ENCODE peak calls at places on chromosomes 5 and 9, in seven cellular contexts. One of them, this sample, is unnamed.

GRCh38 chr9:3087697-3088096 is 243.8 kb upstream of the PUM3 start:
- DNase-seq in RWPE1: no peak
- DNase-seq in progenitor cell of endocrine pancreas: no peak
- DNase-seq in tibial nerve: no peak
- DNase-seq in fibroblast of mammary gland: no peak
- DNase-seq in suprapubic skin: no peak
- DNase-seq in colonic mucosa: no peak
- DNase-seq in this sample: no peak

GRCh38 chr9:135849186-135849585 is 58.2 kb downstream of the CAMSAP1 start:
- DNase-seq in RWPE1: no peak
- DNase-seq in progenitor cell of endocrine pancreas: no peak
- DNase-seq in tibial nerve: no peak
- DNase-seq in fibroblast of mammary gland: no peak
- DNase-seq in suprapubic skin: no peak
- DNase-seq in colonic mucosa: no peak
- DNase-seq in this sample: no peak

GRCh38 chr5:180162304-180162661 is 46.7 kb downstream of the RASGEF1C start:
- DNase-seq in RWPE1: no peak
- DNase-seq in progenitor cell of endocrine pancreas: no peak
- DNase-seq in tibial nerve: no peak
- DNase-seq in fibroblast of mammary gland: no peak
- DNase-seq in suprapubic skin: no peak
- DNase-seq in colonic mucosa: no peak
- DNase-seq in this sample: no peak

GRCh38 chr9:22084336-22085035 is 75.4 kb upstream of the CDKN2B start:
- DNase-seq in RWPE1: peak; percentile 87
- DNase-seq in progenitor cell of endocrine pancreas: no peak
- DNase-seq in tibial nerve: no peak
- DNase-seq in fibroblast of mammary gland: peak; percentile 90
- DNase-seq in suprapubic skin: no peak
- DNase-seq in colonic mucosa: no peak
- DNase-seq in this sample: no peak

GRCh38 chr5:131305906-131306305 is 42.1 kb downstream of the CDC42SE2 start:
- DNase-seq in RWPE1: no peak
- DNase-seq in progenitor cell of endocrine pancreas: no peak
- DNase-seq in tibial nerve: no peak
- DNase-seq in fibroblast of mammary gland: peak; percentile 20
- DNase-seq in suprapubic skin: no peak
- DNase-seq in colonic mucosa: no peak
- DNase-seq in this sample: no peak

GRCh38 chr5:179222246-179223017 is 122.8 kb downstream of the ADAMTS2 start:
- DNase-seq in RWPE1: no peak
- DNase-seq in progenitor cell of endocrine pancreas: no peak
- DNase-seq in tibial nerve: no peak
- DNase-seq in fibroblast of mammary gland: no peak
- DNase-seq in suprapubic skin: peak; percentile 50
- DNase-seq in colonic mucosa: no peak
- DNase-seq in this sample: no peak

GRCh38 chr5:54704341-54704740 is 186.8 kb downstream of the SNX18 start:
- DNase-seq in RWPE1: no peak
- DNase-seq in progenitor cell of endocrine pancreas: no peak
- DNase-seq in tibial nerve: no peak
- DNase-seq in fibroblast of mammary gland: no peak
- DNase-seq in suprapubic skin: no peak
- DNase-seq in colonic mucosa: no peak
- DNase-seq in this sample: no peak

GRCh38 chr9:134917431-134918373 is at the start of gene FCN1:
- DNase-seq in RWPE1: no peak
- DNase-seq in progenitor cell of endocrine pancreas: no peak
- DNase-seq in tibial nerve: no peak
- DNase-seq in fibroblast of mammary gland: no peak
- DNase-seq in suprapubic skin: no peak
- DNase-seq in colonic mucosa: peak; percentile 6
- DNase-seq in this sample: peak; percentile 29

GRCh38 chr5:92470770-92471169 is 1087.7 kb upstream of the ARRDC3 start:
- DNase-seq in RWPE1: no peak
- DNase-seq in progenitor cell of endocrine pancreas: no peak
- DNase-seq in tibial nerve: no peak
- DNase-seq in fibroblast of mammary gland: no peak
- DNase-seq in suprapubic skin: no peak
- DNase-seq in colonic mucosa: no peak
- DNase-seq in this sample: no peak

GRCh38 chr9:128276574-128277270 is 646 bp downstream of the SWI5 start:
- DNase-seq in RWPE1: peak; percentile 78
- DNase-seq in progenitor cell of endocrine pancreas: no peak
- DNase-seq in tibial nerve: no peak
- DNase-seq in fibroblast of mammary gland: peak; percentile 49
- DNase-seq in suprapubic skin: no peak
- DNase-seq in colonic mucosa: peak; percentile 54
- DNase-seq in this sample: no peak

GRCh38 chr5:107601076-107601475 is 69.7 kb downstream of the EFNA5 start:
- DNase-seq in RWPE1: no peak
- DNase-seq in progenitor cell of endocrine pancreas: no peak
- DNase-seq in tibial nerve: no peak
- DNase-seq in fibroblast of mammary gland: no peak
- DNase-seq in suprapubic skin: no peak
- DNase-seq in colonic mucosa: no peak
- DNase-seq in this sample: no peak
- TF ChIP-seq CTCF in RWPE1: no peak
- TF ChIP-seq CTCF in progenitor cell of endocrine pancreas: no peak
- TF ChIP-seq CTCF in tibial nerve: no peak
- TF ChIP-seq CTCF in fibroblast of mammary gland: no peak
- TF ChIP-seq CTCF in suprapubic skin: no peak
- TF ChIP-seq CTCF in colonic mucosa: no peak
- TF ChIP-seq CTCF in this sample: no peak

GRCh38 chr9:106713206-106713605 is 149.8 kb upstream of the ZNF462 start:
- DNase-seq in RWPE1: no peak
- DNase-seq in progenitor cell of endocrine pancreas: no peak
- DNase-seq in tibial nerve: no peak
- DNase-seq in fibroblast of mammary gland: no peak
- DNase-seq in suprapubic skin: no peak
- DNase-seq in colonic mucosa: no peak
- DNase-seq in this sample: no peak

GRCh38 chr9:106716820-106717219 is 146.1 kb upstream of the ZNF462 start:
- DNase-seq in RWPE1: no peak
- DNase-seq in progenitor cell of endocrine pancreas: no peak
- DNase-seq in tibial nerve: no peak
- DNase-seq in fibroblast of mammary gland: no peak
- DNase-seq in suprapubic skin: no peak
- DNase-seq in colonic mucosa: no peak
- DNase-seq in this sample: no peak

GRCh38 chr9:106718996-106719395 is 144.0 kb upstream of the ZNF462 start:
- DNase-seq in RWPE1: peak; percentile 14
- DNase-seq in progenitor cell of endocrine pancreas: no peak
- DNase-seq in tibial nerve: no peak
- DNase-seq in fibroblast of mammary gland: peak; percentile 67
- DNase-seq in suprapubic skin: no peak
- DNase-seq in colonic mucosa: no peak
- DNase-seq in this sample: no peak

GRCh38 chr9:106722051-106722753 is 140.8 kb upstream of the ZNF462 start:
- DNase-seq in RWPE1: no peak
- DNase-seq in progenitor cell of endocrine pancreas: no peak
- DNase-seq in tibial nerve: no peak
- DNase-seq in fibroblast of mammary gland: no peak
- DNase-seq in suprapubic skin: no peak
- DNase-seq in colonic mucosa: no peak
- DNase-seq in this sample: no peak

DNA sequence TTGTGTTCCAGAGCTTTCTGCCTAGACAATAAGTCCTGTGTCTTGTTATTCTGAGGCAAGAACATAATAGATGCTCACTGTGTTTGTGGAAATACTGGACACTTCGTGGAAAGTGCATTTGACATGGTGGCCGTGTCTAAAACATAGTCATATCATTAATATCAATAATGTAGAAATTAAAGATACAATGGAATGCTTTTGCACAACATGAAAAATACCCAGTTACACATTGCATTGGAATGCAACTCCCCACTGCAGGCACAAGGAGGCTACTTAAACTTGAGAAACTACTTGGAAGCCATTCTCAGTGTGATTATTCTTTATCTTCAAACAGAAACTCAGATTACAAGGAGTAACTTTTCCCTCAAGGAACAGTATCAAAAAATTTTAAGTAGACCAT is 145.3 kb upstream of the ZNF462 start:
- DNase-seq in RWPE1: peak; percentile 79
- DNase-seq in progenitor cell of endocrine pancreas: no peak
- DNase-seq in tibial nerve: no peak
- DNase-seq in fibroblast of mammary gland: peak; percentile 72
- DNase-seq in suprapubic skin: no peak
- DNase-seq in colonic mucosa: no peak
- DNase-seq in this sample: no peak
- TF ChIP-seq CTCF in RWPE1: peak; percentile 23
- TF ChIP-seq CTCF in progenitor cell of endocrine pancreas: peak; percentile 20
- TF ChIP-seq CTCF in tibial nerve: no peak
- TF ChIP-seq CTCF in fibroblast of mammary gland: peak; percentile 12
- TF ChIP-seq CTCF in suprapubic skin: no peak
- TF ChIP-seq CTCF in colonic mucosa: no peak
- TF ChIP-seq CTCF in this sample: no peak

GRCh38 chr9:133876144-133876543 is 116.0 kb downstream of the VAV2 start:
- DNase-seq in RWPE1: no peak
- DNase-seq in progenitor cell of endocrine pancreas: no peak
- DNase-seq in tibial nerve: no peak
- DNase-seq in fibroblast of mammary gland: peak; percentile 66
- DNase-seq in suprapubic skin: no peak
- DNase-seq in colonic mucosa: peak; percentile 33
- DNase-seq in this sample: no peak
- TF ChIP-seq CTCF in RWPE1: no peak
- TF ChIP-seq CTCF in progenitor cell of endocrine pancreas: peak; percentile 54
- TF ChIP-seq CTCF in tibial nerve: no peak
- TF ChIP-seq CTCF in fibroblast of mammary gland: peak; percentile 53
- TF ChIP-seq CTCF in suprapubic skin: peak; percentile 45
- TF ChIP-seq CTCF in colonic mucosa: no peak
- TF ChIP-seq CTCF in this sample: peak; percentile 38

GRCh38 chr5:137753227-137753985 is 757 bp downstream of the HNRNPA0 start:
- DNase-seq in RWPE1: no peak
- DNase-seq in progenitor cell of endocrine pancreas: peak; percentile 22
- DNase-seq in tibial nerve: peak; percentile 37
- DNase-seq in fibroblast of mammary gland: no peak
- DNase-seq in suprapubic skin: peak; percentile 89
- DNase-seq in colonic mucosa: peak; percentile 46
- DNase-seq in this sample: peak; percentile 55

GRCh38 chr5:137752873-137753226 is 1.3 kb downstream of the HNRNPA0 start:
- DNase-seq in RWPE1: no peak
- DNase-seq in progenitor cell of endocrine pancreas: no peak
- DNase-seq in tibial nerve: no peak
- DNase-seq in fibroblast of mammary gland: no peak
- DNase-seq in suprapubic skin: no peak
- DNase-seq in colonic mucosa: no peak
- DNase-seq in this sample: no peak

GRCh38 chr5:137753986-137754235 is 252 bp downstream of the HNRNPA0 start:
- DNase-seq in RWPE1: no peak
- DNase-seq in progenitor cell of endocrine pancreas: no peak
- DNase-seq in tibial nerve: no peak
- DNase-seq in fibroblast of mammary gland: no peak
- DNase-seq in suprapubic skin: no peak
- DNase-seq in colonic mucosa: no peak
- DNase-seq in this sample: no peak

GRCh38 chr5:137754961-137755762 is 999 bp upstream of the HNRNPA0 start:
- DNase-seq in RWPE1: no peak
- DNase-seq in progenitor cell of endocrine pancreas: no peak
- DNase-seq in tibial nerve: no peak
- DNase-seq in fibroblast of mammary gland: no peak
- DNase-seq in suprapubic skin: no peak
- DNase-seq in colonic mucosa: no peak
- DNase-seq in this sample: no peak

DNA sequence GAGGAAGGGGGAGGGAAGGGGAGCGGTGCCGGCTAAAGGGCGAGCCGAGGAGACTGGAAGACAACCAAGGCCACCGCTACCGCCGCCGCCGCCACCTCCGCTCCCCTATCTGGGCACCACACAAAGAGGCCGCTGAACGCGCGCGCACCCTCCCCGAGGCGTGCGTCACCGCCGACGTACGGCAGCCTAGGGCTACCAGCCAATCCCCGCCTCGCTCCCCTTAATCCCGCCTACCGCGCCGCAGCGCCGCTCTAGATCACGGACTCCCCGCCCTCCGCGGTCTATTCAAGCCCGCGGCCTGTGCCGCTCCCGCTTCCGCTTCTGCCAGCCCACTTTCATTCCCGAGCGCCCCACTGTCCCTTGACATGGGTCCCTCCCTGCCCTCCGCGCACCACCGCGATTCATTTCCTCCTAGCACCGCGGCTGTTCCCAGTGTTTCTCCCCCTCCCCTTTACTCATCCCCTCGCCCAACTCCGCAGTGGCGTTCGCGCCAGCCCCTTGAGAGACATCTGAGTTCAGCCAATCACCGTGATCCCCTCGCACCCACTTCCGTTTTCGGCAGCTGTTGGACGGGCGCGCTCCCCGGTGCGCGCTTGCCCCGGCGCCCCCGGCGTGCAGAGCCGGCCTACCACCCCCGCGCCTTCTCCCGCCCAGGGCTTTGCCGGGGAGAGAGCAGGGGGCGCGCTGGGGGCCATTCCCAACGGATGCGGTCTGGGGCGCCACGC is at the start of gene HNRNPA0:
- DNase-seq in RWPE1: peak; percentile 99
- DNase-seq in progenitor cell of endocrine pancreas: peak; percentile 90
- DNase-seq in tibial nerve: peak; percentile 93
- DNase-seq in fibroblast of mammary gland: peak; percentile 96
- DNase-seq in suprapubic skin: peak; percentile 99
- DNase-seq in colonic mucosa: peak; percentile 97
- DNase-seq in this sample: peak; percentile 93
- TF ChIP-seq CTCF in RWPE1: no peak
- TF ChIP-seq CTCF in progenitor cell of endocrine pancreas: no peak
- TF ChIP-seq CTCF in tibial nerve: no peak
- TF ChIP-seq CTCF in fibroblast of mammary gland: no peak
- TF ChIP-seq CTCF in suprapubic skin: no peak
- TF ChIP-seq CTCF in colonic mucosa: no peak
- TF ChIP-seq CTCF in this sample: no peak

This sample was measured in mesothelial cell of epicardium.